ENCODE peak calls at places on chromosomes 16 and 17, in five cellular contexts. S is testis, U is omental fat pad, Q is aorta, T is cardiac muscle cell. J is an unnamed sample.

GRCh38 chr17:82492647-82493516 is 26.6 kb upstream of the FOXK2 start:
- DNase-seq in S (no peak), U (no peak), Q (no peak), T (no peak), J (no peak)

GRCh38 chr16:30186782-30187555 is 3.6 kb downstream of the CORO1A start:
- DNase-seq in S (peak), U (peak), Q (peak), T (peak), J (peak)

GRCh38 chr17:4450710-4451316 is 17.1 kb downstream of the SPNS3 start:
- DNase-seq in S (peak), U (no peak), Q (no peak), T (no peak), J (no peak)

GRCh38 chr16:81105946-81106345 is 9.8 kb upstream of the GCSH start:
- DNase-seq in S (no peak), U (no peak), Q (no peak), T (no peak), J (no peak)

GRCh38 chr17:31571124-31571892 is 179.8 kb downstream of the RAB11FIP4 start:
- DNase-seq in S (peak), U (peak), Q (peak), T (no peak), J (peak)

GRCh38 chr17:61504697-61505096 is 52.5 kb downstream of the TBX4 start:
- DNase-seq in S (no peak), U (no peak), Q (no peak), T (no peak), J (no peak)

GRCh38 chr16:630815-631405 is at the start of gene WFIKKN1:
- DNase-seq in S (peak), U (no peak), Q (peak), T (peak), J (no peak)

GRCh38 chr17:40471856-40472732 is 28.8 kb downstream of the IGFBP4 start:
- DNase-seq in S (no peak), U (no peak), Q (no peak), T (no peak), J (no peak)

GRCh38 chr16:81321537-81321936 is 6.8 kb downstream of the GAN start:
- DNase-seq in S (no peak), U (no peak), Q (no peak), T (no peak), J (no peak)

GRCh38 chr17:67016039-67016762 is 28.2 kb upstream of the CACNG1 start:
- DNase-seq in S (no peak), U (no peak), Q (no peak), T (no peak), J (no peak)

GRCh38 chr16:23244122-23244521 is 58.0 kb upstream of the SCNN1B start:
- DNase-seq in S (no peak), U (no peak), Q (no peak), T (no peak), J (no peak)

GRCh38 chr17:19977360-19978205 is at the start of gene AKAP10:
- DNase-seq in S (peak), U (peak), Q (peak), T (peak), J (peak)

GRCh38 chr17:29867643-29868181 is 62.3 kb downstream of the SSH2 start:
- DNase-seq in S (no peak), U (no peak), Q (no peak), T (peak), J (no peak)

GRCh38 chr16:46638947-46639925 is 18.1 kb upstream of the SHCBP1 start:
- DNase-seq in S (no peak), U (no peak), Q (no peak), T (no peak), J (no peak)